ENCODE peak calls at places on chromosomes 6 and 20, in five cellular contexts. P is heart left ventricle, I is esophagus muscularis mucosa, H is BE2C, K is left ventricle myocardium inferior. U is an unnamed sample.

GRCh38 chr20:54456972-54457371 is 18.4 kb upstream of the DOK5 start:
- DNase-seq in P (no peak), I (peak), H (no peak), K (no peak), U (no peak)

GRCh38 chr6:91827151-91827550 is 1240.3 kb upstream of the MAP3K7 start:
- DNase-seq in P (no peak), I (no peak), H (no peak), K (no peak), U (no peak)

GRCh38 chr6:9621276-9621675 is 793.6 kb downstream of the TFAP2A start:
- DNase-seq in P (no peak), I (no peak), H (no peak), K (no peak), U (no peak)

GRCh38 chr6:2129076-2129695 is 116.2 kb downstream of the GMDS start:
- DNase-seq in P (no peak), I (no peak), H (no peak), K (no peak), U (no peak)

GRCh38 chr20:22836211-22836610 is 198.9 kb upstream of the SSTR4 start:
- DNase-seq in P (no peak), I (no peak), H (no peak), K (no peak), U (no peak)

GRCh38 chr20:51036827-51037229 is 13.9 kb upstream of the KCNG1 start:
- DNase-seq in P (no peak), I (no peak), H (no peak), K (no peak), U (no peak)

GRCh38 chr20:4956200-4956810 is 45.0 kb downstream of the SLC23A2 start:
- DNase-seq in P (no peak), I (no peak), H (no peak), K (no peak), U (no peak)

GRCh38 chr20:48398506-48399449 is 429.0 kb downstream of the PREX1 start:
- DNase-seq in P (no peak), I (no peak), H (no peak), K (no peak), U (peak)

GRCh38 chr6:1267790-1268762 is 43.8 kb upstream of the FOXQ1 start:
- DNase-seq in P (no peak), I (no peak), H (no peak), K (no peak), U (no peak)

GRCh38 chr6:164927288-164928040 is 381.9 kb downstream of the C6orf118 start:
- DNase-seq in P (peak), I (no peak), H (peak), K (peak), U (peak)

GRCh38 chr20:12570371-12570770 is 438.4 kb upstream of the SPTLC3 start:
- DNase-seq in P (no peak), I (no peak), H (peak), K (no peak), U (peak)

GRCh38 chr20:33211817-33212424 is 5.2 kb upstream of the BPIFA3 start:
- DNase-seq in P (no peak), I (no peak), H (peak), K (no peak), U (peak)

GRCh38 chr6:44237021-44237812 is 9.7 kb upstream of the HSP90AB1 start:
- DNase-seq in P (peak), I (peak), H (peak), K (peak), U (peak)

GRCh38 chr6:41379314-41379713 is 43.9 kb downstream of the NCR2 start:
- DNase-seq in P (no peak), I (no peak), H (no peak), K (no peak), U (no peak)

GRCh38 chr6:162371133-162371532 is 356.4 kb downstream of the PRKN start:
- DNase-seq in P (no peak), I (no peak), H (no peak), K (no peak), U (no peak)

GRCh38 chr6:13485923-13486557 is 1.4 kb downstream of the GFOD1 start:
- DNase-seq in P (peak), I (no peak), H (peak), K (peak), U (peak)

GRCh38 chr20:46351357-46352058 is 43.2 kb upstream of the CDH22 start:
- DNase-seq in P (no peak), I (no peak), H (no peak), K (no peak), U (no peak)

DNA sequence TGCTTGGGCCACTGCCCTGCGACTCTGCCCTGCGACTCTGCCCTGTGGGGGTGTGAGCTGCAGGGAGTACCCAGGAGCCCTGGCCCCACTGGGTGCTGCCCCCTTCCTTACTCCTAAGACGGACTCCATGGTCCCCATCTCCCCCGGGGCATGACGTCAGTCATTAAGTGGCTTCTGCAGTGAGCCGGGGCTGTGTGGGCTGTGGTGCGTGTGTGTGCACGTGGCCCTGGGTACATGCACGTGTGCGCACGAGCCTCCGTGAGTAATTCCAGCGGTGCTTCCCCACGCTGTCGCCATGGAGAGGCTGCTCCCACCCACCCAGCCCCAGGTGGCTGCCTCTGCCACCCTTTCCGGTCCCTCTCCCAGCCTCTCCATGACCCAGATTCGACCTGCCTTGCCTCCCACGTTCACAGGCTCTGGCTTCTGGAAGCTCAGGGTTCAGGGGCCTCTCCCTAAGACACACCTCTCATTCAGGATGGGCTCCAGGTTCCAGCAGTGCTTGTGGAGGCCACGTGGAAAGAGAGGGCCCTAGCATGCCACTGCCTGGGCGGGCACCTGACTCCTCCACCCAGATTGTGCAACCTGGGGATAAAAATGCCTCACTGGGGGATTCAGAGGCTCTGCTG is 88.3 kb downstream of the DLGAP4 start:
- DNase-seq in P (no peak), I (no peak), H (peak), K (no peak), U (no peak)
- TF ChIP-seq CTCF in P (no peak), I (no peak), H (no peak), K (no peak), U (no peak)

GRCh38 chr6:84280639-84281038 is 53.2 kb upstream of the CEP162 start:
- DNase-seq in P (no peak), I (no peak), H (no peak), K (no peak), U (no peak)

GRCh38 chr6:84280030-84280429 is 52.6 kb upstream of the CEP162 start:
- DNase-seq in P (no peak), I (no peak), H (no peak), K (no peak), U (no peak)

GRCh38 chr6:84282566-84282965 is 55.1 kb upstream of the CEP162 start:
- DNase-seq in P (no peak), I (no peak), H (no peak), K (no peak), U (no peak)

GRCh38 chr6:84284428-84285033 is 57.1 kb upstream of the CEP162 start:
- DNase-seq in P (no peak), I (no peak), H (peak), K (no peak), U (peak)
- TF ChIP-seq CTCF in P (peak), I (no peak), H (peak), K (no peak), U (peak)

GRCh38 chr20:58850693-58851174 is at the start of gene GNAS-AS1:
- DNase-seq in P (peak), I (no peak), H (peak), K (peak), U (peak)
- TF ChIP-seq CTCF in P (peak), I (no peak), H (peak), K (no peak), U (peak)

DNA sequence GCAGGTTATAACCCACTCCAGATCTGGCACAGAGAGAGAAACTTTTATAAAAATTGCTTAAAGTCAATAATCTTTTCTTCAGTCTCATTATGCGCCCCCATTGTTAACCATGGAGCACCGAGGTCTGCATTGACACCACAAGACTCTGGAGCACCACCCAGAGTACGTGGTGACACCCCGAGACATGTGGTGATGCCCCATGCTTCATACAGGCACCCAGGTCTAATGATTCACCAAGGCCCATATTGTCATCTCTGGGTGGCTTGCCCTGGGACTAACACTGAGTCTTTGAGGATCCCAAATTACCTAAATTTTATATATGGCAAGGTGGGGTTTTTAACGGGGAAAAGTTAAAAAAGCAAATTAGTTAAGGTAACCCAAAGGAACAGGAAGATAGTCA is 31.1 kb downstream of the CD109 start:
- DNase-seq in P (no peak), I (no peak), H (no peak), K (no peak), U (no peak)
- TF ChIP-seq CTCF in P (no peak), I (no peak), H (no peak), K (no peak), U (no peak)

GRCh38 chr6:139117734-139118133 is 17.1 kb upstream of the HECA start:
- DNase-seq in P (no peak), I (no peak), H (no peak), K (no peak), U (no peak)
- TF ChIP-seq CTCF in P (no peak), I (no peak), H (no peak), K (no peak), U (no peak)

DNA sequence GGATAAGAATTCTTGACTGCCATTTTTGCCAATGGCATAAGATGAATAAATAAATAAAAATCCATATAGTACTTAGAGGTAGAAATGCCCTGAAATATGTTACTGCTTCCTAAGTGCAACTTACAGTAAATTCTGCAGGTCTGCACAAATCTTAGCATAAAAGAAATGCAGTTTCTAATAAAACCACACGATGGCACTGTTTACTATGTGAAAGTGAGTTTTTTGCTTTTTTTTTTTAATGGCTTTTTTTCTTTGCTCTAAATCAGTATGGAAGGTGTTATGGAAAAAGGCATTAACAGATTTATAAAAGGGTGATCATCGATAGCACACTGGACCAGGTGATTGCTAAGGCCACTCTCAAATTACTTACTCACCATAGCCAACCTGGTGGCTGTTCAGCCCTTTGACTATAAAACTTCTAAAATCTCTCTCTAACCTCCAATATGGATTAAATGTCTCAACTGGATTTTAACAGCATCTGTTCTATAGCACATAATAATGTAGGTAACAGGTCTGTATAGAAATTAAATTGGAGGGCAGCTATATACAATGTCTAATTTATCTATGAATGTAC is 45.8 kb downstream of the AHI1 start:
- DNase-seq in P (no peak), I (no peak), H (no peak), K (no peak), U (no peak)
- TF ChIP-seq CTCF in P (peak), I (peak), H (peak), K (peak), U (peak)

DNA sequence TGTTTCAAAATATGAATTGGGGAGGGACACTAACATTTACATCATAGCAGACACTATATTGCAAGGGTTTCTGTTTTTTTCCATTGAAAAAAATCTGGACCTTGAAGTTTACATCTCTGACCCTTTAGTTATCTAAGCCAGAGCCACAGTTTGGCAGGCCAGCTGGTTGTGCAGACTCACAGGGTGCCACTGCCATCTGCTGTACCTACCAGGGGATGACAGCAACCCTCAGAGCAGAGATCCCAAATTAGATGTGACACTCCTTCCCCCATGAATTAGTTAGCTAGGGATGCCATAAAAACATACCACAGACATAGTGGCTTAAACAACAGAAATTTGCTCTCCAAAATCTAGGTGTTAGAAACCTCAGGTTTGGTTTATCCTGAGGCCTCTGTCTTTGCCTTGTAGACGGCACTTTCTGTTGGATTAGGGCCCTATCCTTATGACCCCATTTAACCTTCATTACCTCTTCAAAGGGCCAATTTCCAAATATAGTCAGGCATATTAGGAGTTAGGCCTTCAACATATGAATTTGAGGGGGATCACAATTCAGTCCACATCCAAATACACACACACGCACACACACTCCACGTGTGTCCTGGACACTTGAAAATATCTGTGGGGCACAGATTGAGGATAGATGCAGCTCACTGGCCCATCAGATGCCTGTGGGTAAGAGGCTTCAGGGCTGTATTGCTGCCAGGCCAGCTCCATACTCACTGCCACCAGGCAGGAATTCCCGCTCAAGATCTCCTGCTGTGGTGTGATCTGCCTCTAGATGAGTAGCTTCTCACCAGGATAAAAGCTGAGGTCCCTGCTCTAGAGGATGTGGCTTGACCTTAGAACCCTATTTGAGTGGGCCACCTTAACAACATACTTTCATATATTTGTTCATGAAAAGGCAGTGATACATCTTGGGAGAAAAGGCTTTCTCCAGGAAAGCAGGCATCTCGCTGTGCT is 166.1 kb upstream of the RNF217 start:
- DNase-seq in P (peak), I (no peak), H (no peak), K (peak), U (peak)
- TF ChIP-seq CTCF in P (peak), I (peak), H (peak), K (peak), U (peak)

U was measured in glutamatergic neuron.